ENCODE peak calls at places on chromosomes 13 and 19, in eight cellular contexts. O is GM23338, X is mesenchymal stem cell, C is colonic mucosa, V is cardiac muscle cell, G is IMR-90, K is fibroblast of lung, I is prostate gland. L is an unnamed sample.

GRCh38 chr13:27131202-27131623 is 40.4 kb downstream of the USP12 start:
- DNase-seq in V (peak; percentile 47), C (peak; percentile 39), O (peak; percentile 45), X (no peak), I (no peak), K (no peak), G (peak; percentile 55), L (no peak)

GRCh38 chr19:4149518-4150288 is 3.7 kb upstream of the CREB3L3 start:
- DNase-seq in X (no peak), G (no peak), V (peak; percentile 24), K (no peak), C (peak; percentile 86), O (no peak), I (peak; percentile 50), L (no peak)

GRCh38 chr19:658916-659839 is 3.8 kb downstream of the RNF126 start:
- DNase-seq in K (no peak), G (no peak), I (peak; percentile 79), X (no peak), C (no peak), V (peak; percentile 29), O (no peak), L (peak; percentile 37)

GRCh38 chr13:95644611-95645052 is at the start of gene DZIP1:
- DNase-seq in X (peak; percentile 90), O (peak; percentile 97), C (peak; percentile 54), G (peak; percentile 83), V (peak; percentile 91), K (peak; percentile 87), I (peak; percentile 17), L (peak; percentile 82)

GRCh38 chr19:18282021-18282787 is 782 bp upstream of the JUND start:
- DNase-seq in C (peak; percentile 57), O (no peak), G (no peak), I (peak; percentile 37), V (no peak), X (no peak), K (no peak), L (no peak)

GRCh38 chr19:16571283-16571682 is 932 bp downstream of the SLC35E1 start:
- DNase-seq in V (peak; percentile 51), C (no peak), X (peak; percentile 51), O (no peak), G (peak; percentile 36), I (no peak), K (no peak), L (peak; percentile 48)

GRCh38 chr13:102400619-102401125 is 1.2 kb downstream of the FGF14 start:
- DNase-seq in K (peak; percentile 22), O (peak; percentile 45), C (no peak), G (no peak), X (peak; percentile 12), V (no peak), I (no peak), L (peak; percentile 33)

GRCh38 chr19:1370579-1371361 is 12.9 kb upstream of the NDUFS7 start:
- DNase-seq in O (no peak), X (no peak), C (no peak), K (no peak), V (no peak), I (no peak), G (no peak), L (no peak)

GRCh38 chr13:78649997-78650724 is 8.8 kb downstream of the OBI1 start:
- DNase-seq in C (no peak), O (no peak), V (no peak), X (no peak), I (no peak), K (no peak), G (no peak), L (no peak)

GRCh38 chr13:44116562-44117315 is 237.0 kb downstream of the LACC1 start:
- DNase-seq in X (peak; percentile 63), O (peak; percentile 56), V (peak; percentile 49), I (no peak), C (no peak), G (peak; percentile 18), K (peak; percentile 28), L (no peak)
- H3K27ac ChIP-seq in X (peak overlapping the region; percentile 35), O (no peak overlapping the region), V (peak overlapping the region; percentile 63), I (no peak overlapping the region), C (no peak overlapping the region), G (peak overlapping the region; percentile 13), K (no peak overlapping the region), L (no peak overlapping the region)

DNA sequence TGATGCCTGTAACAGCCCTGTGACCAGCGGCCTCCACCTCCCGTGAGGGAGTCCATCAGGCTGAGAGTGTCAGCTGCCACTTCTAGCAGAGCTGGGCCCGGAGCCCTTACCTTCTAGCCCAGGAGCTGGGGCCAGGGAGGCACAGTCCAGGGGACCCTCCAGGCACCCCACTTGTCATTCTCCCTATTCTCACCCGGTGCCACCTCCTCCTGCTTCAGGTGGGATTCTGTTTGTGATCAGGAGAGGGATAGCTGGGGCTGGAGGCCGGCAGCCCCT is 4.1 kb downstream of the RASA3 start:
- DNase-seq in V (no peak), K (no peak), X (no peak), C (no peak), O (no peak), G (no peak), I (no peak), L (no peak)
- H3K4me3 ChIP-seq in V (no peak overlapping the region), K (peak overlapping the region; percentile 98), X (peak overlapping the region; percentile 99), C (peak overlapping the region; percentile 16), O (no peak overlapping the region), G (no peak overlapping the region), I (no peak overlapping the region), L (no peak overlapping the region)

DNA sequence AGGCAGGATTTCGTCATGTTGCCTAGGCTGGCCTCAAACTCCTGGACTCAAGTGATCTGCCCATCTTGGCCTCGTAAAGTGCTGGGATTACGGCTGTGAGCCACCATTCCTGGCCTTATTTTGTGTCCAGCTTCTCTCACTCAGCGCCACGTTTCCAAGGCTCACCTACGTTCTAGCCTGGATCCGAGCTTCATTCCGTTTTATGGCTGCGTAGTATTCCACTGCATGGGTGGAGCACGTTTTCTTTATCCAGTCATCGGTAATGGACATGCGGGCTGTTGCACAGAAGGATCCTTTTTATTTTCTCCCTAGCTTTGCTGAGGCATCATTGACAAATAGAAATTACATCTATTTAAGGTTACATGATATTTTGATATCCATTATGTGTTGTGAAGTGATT is 16.6 kb downstream of the ADGRL1 start:
- DNase-seq in C (no peak), V (no peak), O (no peak), X (no peak), K (no peak), G (no peak), I (no peak), L (no peak)
- H3K4me1 ChIP-seq in C (no peaks in the 10 kb centered on the region), V (no peaks in the 10 kb centered on the region), O (no peaks in the 10 kb centered on the region), X (no peaks in the 10 kb centered on the region), K (no peaks in the 10 kb centered on the region), G (no peaks in the 10 kb centered on the region), I (no peaks in the 10 kb centered on the region), L (no peaks in the 10 kb centered on the region)

DNA sequence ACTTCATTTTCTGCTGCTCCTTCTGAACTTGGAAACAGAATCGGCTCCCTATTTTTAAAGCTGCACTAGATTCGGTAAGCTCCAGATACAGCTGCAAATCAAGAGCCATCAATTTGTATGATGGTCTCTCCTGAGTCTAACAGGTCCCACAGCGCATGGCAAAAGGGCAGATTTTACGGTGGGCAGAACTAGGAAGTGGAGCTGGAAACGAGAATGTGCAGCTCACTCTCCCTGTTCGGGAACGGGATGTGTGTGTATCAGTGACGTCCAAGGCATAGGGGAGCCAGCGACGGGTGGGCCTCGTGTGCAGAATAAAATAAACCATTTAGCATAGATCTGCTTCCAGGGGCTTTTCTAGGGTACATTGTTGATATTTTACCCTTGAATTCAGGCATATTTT is 74.2 kb downstream of the COL4A1 start:
- DNase-seq in V (peak; percentile 82), O (no peak), G (no peak), C (no peak), I (no peak), X (no peak), K (peak; percentile 82), L (no peak)
- H3K27ac ChIP-seq in V (no peak overlapping the region), O (peak overlapping the region; percentile 14), G (peak overlapping the region; percentile 23), C (no peak overlapping the region), I (peak overlapping the region; percentile 70), X (no peak overlapping the region), K (peak overlapping the region; percentile 76), L (no peak overlapping the region)

L was measured in body of pancreas.